ENCODE peak calls at places on chromosomes 6 and 20, in nine cellular contexts. One of them, this sample, is unnamed.

GRCh38 chr20:1332749-1333300 is 3.9 kb upstream of the SDCBP2 start:
- DNase-seq in mammary epithelial cell: no peak
- DNase-seq in lower leg skin: peak; percentile 61
- DNase-seq in OCI-M1: no peak
- DNase-seq in AG09319: no peak
- DNase-seq in NCI-H345: no peak
- DNase-seq in GM18507: no peak
- DNase-seq in mesenchymal stem cell: no peak
- DNase-seq in Right ventricle myocardium inferior: no peak
- DNase-seq in this sample: no peak

GRCh38 chr20:35006531-35006971 is 50.9 kb downstream of the MYH7B start:
- DNase-seq in mammary epithelial cell: no peak
- DNase-seq in lower leg skin: peak; percentile 71
- DNase-seq in OCI-M1: no peak
- DNase-seq in AG09319: no peak
- DNase-seq in NCI-H345: no peak
- DNase-seq in GM18507: no peak
- DNase-seq in mesenchymal stem cell: no peak
- DNase-seq in Right ventricle myocardium inferior: peak; percentile 30
- DNase-seq in this sample: no peak

GRCh38 chr6:36671687-36672375 is 6.7 kb upstream of the CDKN1A start:
- DNase-seq in mammary epithelial cell: no peak
- DNase-seq in lower leg skin: no peak
- DNase-seq in OCI-M1: no peak
- DNase-seq in AG09319: no peak
- DNase-seq in NCI-H345: peak; percentile 29
- DNase-seq in GM18507: no peak
- DNase-seq in mesenchymal stem cell: no peak
- DNase-seq in Right ventricle myocardium inferior: no peak
- DNase-seq in this sample: no peak

GRCh38 chr6:145801021-145801420 is 13.6 kb downstream of the FBXO30 start:
- DNase-seq in mammary epithelial cell: no peak
- DNase-seq in lower leg skin: no peak
- DNase-seq in OCI-M1: no peak
- DNase-seq in AG09319: no peak
- DNase-seq in NCI-H345: no peak
- DNase-seq in GM18507: no peak
- DNase-seq in mesenchymal stem cell: no peak
- DNase-seq in Right ventricle myocardium inferior: no peak
- DNase-seq in this sample: no peak

GRCh38 chr20:37977786-37978185 is 55.5 kb downstream of the TTI1 start:
- DNase-seq in mammary epithelial cell: no peak
- DNase-seq in lower leg skin: peak; percentile 49
- DNase-seq in OCI-M1: no peak
- DNase-seq in AG09319: no peak
- DNase-seq in NCI-H345: no peak
- DNase-seq in GM18507: no peak
- DNase-seq in mesenchymal stem cell: no peak
- DNase-seq in Right ventricle myocardium inferior: no peak
- DNase-seq in this sample: no peak

GRCh38 chr20:51688600-51688999 is 79.6 kb downstream of the ATP9A start:
- DNase-seq in mammary epithelial cell: no peak
- DNase-seq in lower leg skin: no peak
- DNase-seq in OCI-M1: no peak
- DNase-seq in AG09319: no peak
- DNase-seq in NCI-H345: no peak
- DNase-seq in GM18507: no peak
- DNase-seq in mesenchymal stem cell: no peak
- DNase-seq in Right ventricle myocardium inferior: no peak
- DNase-seq in this sample: no peak

GRCh38 chr6:15793288-15793687 is 130.5 kb upstream of the DTNBP1 start:
- DNase-seq in mammary epithelial cell: peak; percentile 81
- DNase-seq in lower leg skin: no peak
- DNase-seq in OCI-M1: peak; percentile 46
- DNase-seq in AG09319: no peak
- DNase-seq in NCI-H345: no peak
- DNase-seq in GM18507: no peak
- DNase-seq in mesenchymal stem cell: peak; percentile 52
- DNase-seq in Right ventricle myocardium inferior: no peak
- DNase-seq in this sample: no peak

GRCh38 chr20:37915800-37916570 is 13.1 kb downstream of the VSTM2L start:
- DNase-seq in mammary epithelial cell: no peak
- DNase-seq in lower leg skin: no peak
- DNase-seq in OCI-M1: no peak
- DNase-seq in AG09319: no peak
- DNase-seq in NCI-H345: no peak
- DNase-seq in GM18507: no peak
- DNase-seq in mesenchymal stem cell: no peak
- DNase-seq in Right ventricle myocardium inferior: no peak
- DNase-seq in this sample: no peak

GRCh38 chr6:26156850-26157149 is 69.6 kb downstream of the HFE start:
- DNase-seq in mammary epithelial cell: no peak
- DNase-seq in lower leg skin: no peak
- DNase-seq in OCI-M1: no peak
- DNase-seq in AG09319: no peak
- DNase-seq in NCI-H345: no peak
- DNase-seq in GM18507: no peak
- DNase-seq in mesenchymal stem cell: no peak
- DNase-seq in Right ventricle myocardium inferior: no peak
- DNase-seq in this sample: no peak

GRCh38 chr6:167341038-167341613 is 16.2 kb downstream of the TTLL2 start:
- DNase-seq in mammary epithelial cell: no peak
- DNase-seq in lower leg skin: no peak
- DNase-seq in OCI-M1: no peak
- DNase-seq in AG09319: no peak
- DNase-seq in NCI-H345: peak; percentile 82
- DNase-seq in GM18507: no peak
- DNase-seq in mesenchymal stem cell: no peak
- DNase-seq in Right ventricle myocardium inferior: no peak
- DNase-seq in this sample: no peak

GRCh38 chr20:8844179-8844578 is 224.7 kb upstream of the PLCB4 start:
- DNase-seq in mammary epithelial cell: no peak
- DNase-seq in lower leg skin: no peak
- DNase-seq in OCI-M1: no peak
- DNase-seq in AG09319: no peak
- DNase-seq in NCI-H345: no peak
- DNase-seq in GM18507: no peak
- DNase-seq in mesenchymal stem cell: no peak
- DNase-seq in Right ventricle myocardium inferior: no peak
- DNase-seq in this sample: no peak

GRCh38 chr20:45485388-45485787 is 15.8 kb downstream of the WFDC2 start:
- DNase-seq in mammary epithelial cell: no peak
- DNase-seq in lower leg skin: no peak
- DNase-seq in OCI-M1: no peak
- DNase-seq in AG09319: no peak
- DNase-seq in NCI-H345: no peak
- DNase-seq in GM18507: no peak
- DNase-seq in mesenchymal stem cell: no peak
- DNase-seq in Right ventricle myocardium inferior: no peak
- DNase-seq in this sample: no peak

GRCh38 chr6:43812850-43813584 is 43.0 kb downstream of the VEGFA start:
- DNase-seq in mammary epithelial cell: no peak
- DNase-seq in lower leg skin: no peak
- DNase-seq in OCI-M1: peak; percentile 29
- DNase-seq in AG09319: no peak
- DNase-seq in NCI-H345: no peak
- DNase-seq in GM18507: no peak
- DNase-seq in mesenchymal stem cell: peak; percentile 50
- DNase-seq in Right ventricle myocardium inferior: no peak
- DNase-seq in this sample: peak; percentile 47

GRCh38 chr6:160945516-160946177 is 45.9 kb upstream of the MAP3K4 start:
- DNase-seq in mammary epithelial cell: no peak
- DNase-seq in lower leg skin: no peak
- DNase-seq in OCI-M1: no peak
- DNase-seq in AG09319: no peak
- DNase-seq in NCI-H345: no peak
- DNase-seq in GM18507: no peak
- DNase-seq in mesenchymal stem cell: no peak
- DNase-seq in Right ventricle myocardium inferior: no peak
- DNase-seq in this sample: no peak

GRCh38 chr6:161809991-161810390 is 536.1 kb upstream of the AGPAT4 start:
- DNase-seq in mammary epithelial cell: no peak
- DNase-seq in lower leg skin: no peak
- DNase-seq in OCI-M1: no peak
- DNase-seq in AG09319: no peak
- DNase-seq in NCI-H345: no peak
- DNase-seq in GM18507: no peak
- DNase-seq in mesenchymal stem cell: no peak
- DNase-seq in Right ventricle myocardium inferior: no peak
- DNase-seq in this sample: no peak

GRCh38 chr20:24316731-24317130 is 152.7 kb upstream of the SYNDIG1 start:
- DNase-seq in mammary epithelial cell: peak; percentile 50
- DNase-seq in lower leg skin: no peak
- DNase-seq in OCI-M1: no peak
- DNase-seq in AG09319: no peak
- DNase-seq in NCI-H345: no peak
- DNase-seq in GM18507: no peak
- DNase-seq in mesenchymal stem cell: no peak
- DNase-seq in Right ventricle myocardium inferior: no peak
- DNase-seq in this sample: no peak

GRCh38 chr6:23350752-23351453 is 775.1 kb upstream of the NRSN1 start:
- DNase-seq in mammary epithelial cell: peak; percentile 56
- DNase-seq in lower leg skin: no peak
- DNase-seq in OCI-M1: no peak
- DNase-seq in AG09319: peak; percentile 10
- DNase-seq in NCI-H345: no peak
- DNase-seq in GM18507: no peak
- DNase-seq in mesenchymal stem cell: no peak
- DNase-seq in Right ventricle myocardium inferior: no peak
- DNase-seq in this sample: peak; percentile 2

GRCh38 chr6:157317129-157317814 is 6.0 kb downstream of the TMEM242 start:
- DNase-seq in mammary epithelial cell: peak; percentile 94
- DNase-seq in lower leg skin: peak; percentile 96
- DNase-seq in OCI-M1: no peak
- DNase-seq in AG09319: peak; percentile 44
- DNase-seq in NCI-H345: no peak
- DNase-seq in GM18507: no peak
- DNase-seq in mesenchymal stem cell: peak; percentile 87
- DNase-seq in Right ventricle myocardium inferior: no peak
- DNase-seq in this sample: peak; percentile 94

GRCh38 chr20:37305839-37306238 is 16.4 kb downstream of the MANBAL start:
- DNase-seq in mammary epithelial cell: no peak
- DNase-seq in lower leg skin: peak; percentile 72
- DNase-seq in OCI-M1: no peak
- DNase-seq in AG09319: no peak
- DNase-seq in NCI-H345: no peak
- DNase-seq in GM18507: no peak
- DNase-seq in mesenchymal stem cell: no peak
- DNase-seq in Right ventricle myocardium inferior: no peak
- DNase-seq in this sample: no peak

GRCh38 chr6:104728444-104728843 is 131.3 kb downstream of the HACE1 start:
- DNase-seq in mammary epithelial cell: no peak
- DNase-seq in lower leg skin: no peak
- DNase-seq in OCI-M1: no peak
- DNase-seq in AG09319: no peak
- DNase-seq in NCI-H345: no peak
- DNase-seq in GM18507: no peak
- DNase-seq in mesenchymal stem cell: peak; percentile 83
- DNase-seq in Right ventricle myocardium inferior: no peak
- DNase-seq in this sample: peak; percentile 36

GRCh38 chr6:144999127-144999526 is 714.0 kb downstream of the UTRN start:
- DNase-seq in mammary epithelial cell: no peak
- DNase-seq in lower leg skin: no peak
- DNase-seq in OCI-M1: no peak
- DNase-seq in AG09319: no peak
- DNase-seq in NCI-H345: no peak
- DNase-seq in GM18507: no peak
- DNase-seq in mesenchymal stem cell: no peak
- DNase-seq in Right ventricle myocardium inferior: no peak
- DNase-seq in this sample: no peak

GRCh38 chr6:116018976-116019375 is 41.7 kb downstream of the FRK start:
- DNase-seq in mammary epithelial cell: no peak
- DNase-seq in lower leg skin: no peak
- DNase-seq in OCI-M1: no peak
- DNase-seq in AG09319: no peak
- DNase-seq in NCI-H345: no peak
- DNase-seq in GM18507: no peak
- DNase-seq in mesenchymal stem cell: no peak
- DNase-seq in Right ventricle myocardium inferior: no peak
- DNase-seq in this sample: no peak

GRCh38 chr6:90249458-90249857 is 47.2 kb downstream of the BACH2 start:
- DNase-seq in mammary epithelial cell: no peak
- DNase-seq in lower leg skin: no peak
- DNase-seq in OCI-M1: no peak
- DNase-seq in AG09319: no peak
- DNase-seq in NCI-H345: no peak
- DNase-seq in GM18507: no peak
- DNase-seq in mesenchymal stem cell: no peak
- DNase-seq in Right ventricle myocardium inferior: no peak
- DNase-seq in this sample: no peak

GRCh38 chr6:163438940-163439335 is 24.4 kb downstream of the QKI start:
- DNase-seq in mammary epithelial cell: no peak
- DNase-seq in lower leg skin: no peak
- DNase-seq in OCI-M1: peak; percentile 65
- DNase-seq in AG09319: no peak
- DNase-seq in NCI-H345: peak; percentile 36
- DNase-seq in GM18507: no peak
- DNase-seq in mesenchymal stem cell: peak; percentile 33
- DNase-seq in Right ventricle myocardium inferior: peak; percentile 81
- DNase-seq in this sample: no peak

GRCh38 chr6:130560231-130560630 is 194.4 kb downstream of the TMEM200A start:
- DNase-seq in mammary epithelial cell: peak; percentile 1
- DNase-seq in lower leg skin: no peak
- DNase-seq in OCI-M1: no peak
- DNase-seq in AG09319: no peak
- DNase-seq in NCI-H345: no peak
- DNase-seq in GM18507: no peak
- DNase-seq in mesenchymal stem cell: peak; percentile 12
- DNase-seq in Right ventricle myocardium inferior: no peak
- DNase-seq in this sample: no peak

GRCh38 chr20:34941224-34941623 is 14.4 kb downstream of the GSS start:
- DNase-seq in mammary epithelial cell: no peak
- DNase-seq in lower leg skin: no peak
- DNase-seq in OCI-M1: no peak
- DNase-seq in AG09319: no peak
- DNase-seq in NCI-H345: no peak
- DNase-seq in GM18507: no peak
- DNase-seq in mesenchymal stem cell: no peak
- DNase-seq in Right ventricle myocardium inferior: no peak
- DNase-seq in this sample: peak; percentile 59

GRCh38 chr6:90497411-90497810 is 89.5 kb downstream of the MAP3K7 start:
- DNase-seq in mammary epithelial cell: no peak
- DNase-seq in lower leg skin: no peak
- DNase-seq in OCI-M1: peak; percentile 44
- DNase-seq in AG09319: no peak
- DNase-seq in NCI-H345: no peak
- DNase-seq in GM18507: no peak
- DNase-seq in mesenchymal stem cell: no peak
- DNase-seq in Right ventricle myocardium inferior: no peak
- DNase-seq in this sample: no peak

GRCh38 chr6:161943561-161943960 is 669.7 kb upstream of the AGPAT4 start:
- DNase-seq in mammary epithelial cell: no peak
- DNase-seq in lower leg skin: no peak
- DNase-seq in OCI-M1: no peak
- DNase-seq in AG09319: no peak
- DNase-seq in NCI-H345: no peak
- DNase-seq in GM18507: no peak
- DNase-seq in mesenchymal stem cell: no peak
- DNase-seq in Right ventricle myocardium inferior: no peak
- DNase-seq in this sample: no peak

This sample was measured in cardiac fibroblast.